ENCODE peak calls at places on chromosomes 2 and 18, in four cellular contexts. Z, O, F and M are unnamed samples.

GRCh38 chr2:37794717-37795116 is 123.3 kb upstream of the CDC42EP3 start:
- DNase-seq in F (no peak), Z (no peak), O (no peak), M (no peak)

GRCh38 chr2:44296653-44297052 is 21.4 kb downstream of the SLC3A1 start:
- DNase-seq in F (no peak), Z (no peak), O (no peak), M (no peak)

GRCh38 chr2:149597050-149598013 is 9.8 kb upstream of the MMADHC start:
- DNase-seq in Z (peak; percentile 57), O (peak; percentile 57), F (peak; percentile 63), M (peak; percentile 69)

GRCh38 chr2:10240161-10240681 is 62.5 kb upstream of the HPCAL1 start:
- DNase-seq in O (no peak), Z (no peak), F (no peak), M (no peak)

GRCh38 chr2:98607741-98608117 is 583 bp downstream of the COA5 start:
- DNase-seq in F (no peak), Z (no peak), O (no peak), M (no peak)

GRCh38 chr2:182649316-182649715 is 66.7 kb upstream of the DNAJC10 start:
- DNase-seq in F (no peak), O (peak; percentile 57), Z (no peak), M (peak; percentile 48)

GRCh38 chr18:77865853-77866252 is 616.2 kb downstream of the GALR1 start:
- DNase-seq in F (no peak), Z (no peak), O (no peak), M (no peak)

GRCh38 chr2:218069606-218070300 is 700 bp downstream of the RUFY4 start:
- DNase-seq in O (no peak), F (no peak), Z (no peak), M (no peak)

GRCh38 chr18:3623769-3624545 is 174.0 kb downstream of the TGIF1 start:
- DNase-seq in Z (no peak), O (peak; percentile 98), F (peak; percentile 83), M (no peak)

GRCh38 chr2:98771771-98772521 is 41.0 kb upstream of the MGAT4A start:
- DNase-seq in F (no peak), Z (no peak), O (no peak), M (no peak)

GRCh38 chr2:12688156-12688555 is 28.6 kb upstream of the TRIB2 start:
- DNase-seq in F (no peak), O (no peak), Z (no peak), M (no peak)
- TF ChIP-seq FOXK2 in F (no peak), O (no peak), Z (no peak), M (no peak)

DNA sequence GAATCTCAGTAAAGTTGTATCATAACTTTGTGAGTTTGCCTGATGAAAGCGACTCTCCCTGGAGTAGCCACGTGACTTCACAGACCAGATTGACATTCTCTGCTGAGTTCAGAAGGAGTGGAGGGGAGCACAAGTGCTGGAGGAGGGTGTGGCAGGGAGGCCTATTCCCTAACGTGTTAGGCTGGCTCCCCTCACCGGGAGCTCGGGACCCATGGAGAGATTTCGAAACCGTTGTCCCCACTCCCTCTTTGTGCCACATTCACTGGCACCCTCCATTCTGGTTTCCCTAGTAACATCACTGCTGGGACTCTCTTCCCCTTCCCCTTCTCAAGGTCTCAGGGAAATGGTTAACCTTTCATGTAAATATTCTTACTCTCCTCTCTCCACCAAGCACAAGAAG is 279.9 kb downstream of the ALPK2 start:
- DNase-seq in Z (no peak), F (no peak), O (no peak), M (no peak)
- TF ChIP-seq FOXK2 in Z (no peak), F (no peak), O (no peak), M (no peak)

GRCh38 chr18:71939483-71939882 is 604.7 kb downstream of the CBLN2 start:
- DNase-seq in O (no peak), F (no peak), Z (no peak), M (no peak)

DNA sequence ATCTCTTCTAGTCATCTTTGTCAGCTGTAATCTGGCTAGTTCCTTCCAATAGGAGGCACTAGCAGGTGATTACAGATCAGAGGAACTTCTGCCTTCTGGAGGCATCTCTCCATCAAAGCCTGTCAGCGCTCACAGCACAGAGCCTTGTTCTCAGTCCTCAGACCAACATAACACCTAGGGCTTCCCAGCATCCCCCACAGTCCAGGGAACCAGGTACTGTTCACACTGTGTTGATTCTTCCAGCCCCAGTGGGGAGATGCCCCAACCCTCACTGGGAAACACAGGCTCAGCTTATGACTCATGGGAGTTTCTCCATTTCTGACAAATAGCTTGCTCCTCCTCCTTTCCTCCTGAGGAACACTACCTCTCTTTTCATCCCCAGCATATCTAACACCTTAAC is 601.7 kb downstream of the CBLN2 start:
- DNase-seq in F (no peak), Z (no peak), O (no peak), M (no peak)
- TF ChIP-seq FOXK2 in F (no peak), Z (no peak), O (no peak), M (no peak)

GRCh38 chr2:230910546-230911135 is 14.4 kb downstream of the GPR55 start:
- DNase-seq in F (peak; percentile 26), Z (no peak), O (no peak), M (no peak)

GRCh38 chr2:230909841-230910545 is 15.0 kb downstream of the GPR55 start:
- DNase-seq in O (no peak), Z (no peak), F (no peak), M (no peak)

GRCh38 chr2:230908094-230908594 is 16.9 kb downstream of the GPR55 start:
- DNase-seq in O (no peak), F (no peak), Z (no peak), M (no peak)

GRCh38 chr2:230907361-230908093 is 17.5 kb downstream of the GPR55 start:
- DNase-seq in O (no peak), F (peak; percentile 65), Z (no peak), M (no peak)

DNA sequence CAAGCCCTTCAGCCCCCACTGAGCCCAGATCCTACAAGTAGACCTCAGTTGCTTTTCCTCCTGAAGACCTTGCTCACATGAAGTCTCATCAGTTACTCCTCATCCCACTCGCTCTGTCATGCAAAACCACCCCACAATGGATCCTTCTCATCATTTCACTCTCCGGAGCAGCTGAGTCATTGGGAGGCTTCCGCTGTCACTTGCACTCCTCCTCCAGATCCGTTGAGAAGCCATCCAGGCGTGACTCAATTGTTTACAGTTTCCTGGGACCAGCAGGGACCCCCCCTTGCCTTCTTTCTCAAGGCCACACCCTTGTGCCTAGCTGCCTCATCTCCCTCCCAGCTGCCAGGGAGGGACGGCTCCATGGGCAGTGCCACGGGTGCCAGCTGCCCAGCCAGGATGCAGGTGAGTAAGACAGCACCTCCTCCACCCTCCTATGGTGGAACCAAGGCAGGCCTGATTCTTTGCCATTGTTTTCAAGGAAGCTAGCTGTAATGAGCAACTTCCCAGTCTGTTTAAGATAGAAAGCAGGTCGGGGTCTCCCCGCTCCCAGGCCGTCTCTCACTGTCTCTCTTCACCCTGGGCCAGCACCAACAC is 16.3 kb downstream of the GPR55 start:
- DNase-seq in O (peak; percentile 59), F (peak; percentile 77), Z (no peak), M (no peak)
- TF ChIP-seq FOXK2 in O (no peak), F (no peak), Z (no peak), M (no peak)

GRCh38 chr2:209976698-209977385 is 25.6 kb upstream of the RPE start:
- DNase-seq in O (no peak), Z (peak; percentile 5), F (no peak), M (no peak)
- TF ChIP-seq FOXK2 in O (no peak), Z (no peak), F (no peak), M (no peak)

GRCh38 chr2:240688563-240688919 is 3.1 kb upstream of the AQP12A start:
- DNase-seq in Z (no peak), F (no peak), O (no peak), M (no peak)

GRCh38 chr2:240686460-240686859 is 3.8 kb upstream of the AQP12B start:
- DNase-seq in Z (no peak), O (no peak), F (no peak), M (no peak)

GRCh38 chr2:240687045-240687740 is 4.5 kb upstream of the AQP12A start:
- DNase-seq in O (no peak), Z (no peak), F (no peak), M (no peak)

GRCh38 chr2:240687741-240688562 is 3.7 kb upstream of the AQP12A start:
- DNase-seq in F (no peak), Z (no peak), O (no peak), M (no peak)

GRCh38 chr2:240685771-240686371 is 3.2 kb upstream of the AQP12B start:
- DNase-seq in F (peak; percentile 23), O (no peak), Z (no peak), M (no peak)
- TF ChIP-seq FOXK2 in F (no peak), O (no peak), Z (no peak), M (no peak)

GRCh38 chr2:232675381-232675780 is 21.8 kb upstream of the GIGYF2 start:
- DNase-seq in F (no peak), O (no peak), Z (no peak), M (no peak)
- TF ChIP-seq FOXK2 in F (no peak), O (no peak), Z (no peak), M (no peak)

GRCh38 chr2:239579081-239579480 is 178.3 kb upstream of the HDAC4 start:
- DNase-seq in Z (no peak), O (no peak), F (no peak), M (no peak)

GRCh38 chr2:239579524-239580198 is 178.8 kb upstream of the HDAC4 start:
- DNase-seq in F (no peak), Z (no peak), O (no peak), M (no peak)

GRCh38 chr2:239580199-239580527 is 179.3 kb upstream of the HDAC4 start:
- DNase-seq in O (no peak), Z (no peak), F (no peak), M (no peak)

GRCh38 chr2:239583171-239583878 is 182.5 kb upstream of the HDAC4 start:
- DNase-seq in F (no peak), Z (no peak), O (no peak), M (no peak)

GRCh38 chr2:239581352-239581901 is 180.6 kb upstream of the HDAC4 start:
- DNase-seq in O (no peak), F (no peak), Z (no peak), M (no peak)
- TF ChIP-seq FOXK2 in O (no peak), F (no peak), Z (no peak), M (no peak)

DNA sequence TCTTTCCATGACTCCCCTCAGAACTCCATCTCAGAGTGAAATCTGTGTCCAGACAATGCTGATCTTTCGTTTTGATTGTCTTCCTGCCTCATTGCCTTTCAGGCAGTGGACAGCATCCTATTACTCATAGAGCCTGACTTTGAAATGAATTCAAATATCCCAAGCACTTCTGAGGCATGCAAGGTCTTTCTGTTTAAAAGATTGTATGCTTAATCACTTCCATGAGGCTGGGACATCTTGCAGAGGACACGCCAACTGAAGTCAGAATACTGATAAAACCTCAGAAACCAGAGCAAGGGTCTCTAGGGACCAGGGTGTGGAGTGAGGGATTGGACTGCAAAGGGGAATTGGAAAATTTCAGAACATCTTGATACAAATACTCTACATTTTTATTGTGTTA is 836.5 kb upstream of the ID2 start:
- DNase-seq in Z (no peak), O (peak; percentile 10), F (no peak), M (no peak)
- TF ChIP-seq FOXK2 in Z (no peak), O (no peak), F (no peak), M (no peak)